ENCODE peak calls at places on chromosomes 5 and 9, in nine cellular contexts. V, R, G, S, W, N, L, I and Y are unnamed samples.

GRCh38 chr5:176771102-176771845 is 39.1 kb upstream of the UNC5A start:
- DNase-seq in I (no peak), N (no peak), L (no peak), S (no peak), V (no peak), G (no peak), R (peak), W (peak), Y (no peak)

GRCh38 chr5:138819065-138819464 is 56.1 kb downstream of the LRRTM2 start:
- DNase-seq in R (no peak), G (no peak), W (no peak), L (no peak), N (no peak), S (no peak), I (no peak), V (no peak), Y (no peak)

GRCh38 chr9:119026120-119026519 is 343.1 kb downstream of the BRINP1 start:
- DNase-seq in S (no peak), L (peak), R (no peak), W (no peak), G (no peak), V (no peak), I (peak), N (no peak), Y (no peak)

GRCh38 chr9:130478731-130479575 is 34.2 kb downstream of the ASS1 start:
- DNase-seq in N (no peak), I (no peak), G (no peak), R (no peak), W (no peak), L (no peak), S (no peak), V (peak), Y (no peak)

GRCh38 chr5:74686962-74687751 is 2.1 kb downstream of the HEXB start:
- DNase-seq in S (no peak), L (no peak), W (no peak), V (no peak), R (no peak), G (no peak), I (no peak), N (no peak), Y (no peak)

GRCh38 chr5:54251981-54252380 is 58.4 kb downstream of the ARL15 start:
- DNase-seq in W (no peak), L (peak), R (no peak), G (no peak), S (no peak), N (no peak), I (no peak), V (no peak), Y (no peak)

GRCh38 chr9:113178087-113178486 is 27.3 kb downstream of the SLC31A2 start:
- DNase-seq in W (no peak), L (peak), G (no peak), N (no peak), I (no peak), S (no peak), R (no peak), V (no peak), Y (no peak)

GRCh38 chr9:73667749-73668148 is 516.1 kb downstream of the ANXA1 start:
- DNase-seq in L (no peak), S (no peak), G (no peak), N (no peak), W (no peak), R (no peak), V (no peak), I (no peak), Y (peak)

GRCh38 chr5:81241001-81241400 is 7.9 kb downstream of the CKMT2 start:
- DNase-seq in W (no peak), R (no peak), N (no peak), S (no peak), L (no peak), G (no peak), I (no peak), V (no peak), Y (no peak)

GRCh38 chr5:9771079-9771478 is 140.9 kb upstream of the TAS2R1 start:
- DNase-seq in G (no peak), L (no peak), I (no peak), W (no peak), N (no peak), V (no peak), S (no peak), R (no peak), Y (no peak)

GRCh38 chr9:120032639-120033038 is 547.3 kb downstream of the CDK5RAP2 start:
- DNase-seq in R (no peak), L (no peak), N (no peak), V (peak), G (no peak), W (no peak), S (no peak), I (no peak), Y (no peak)

GRCh38 chr9:7452378-7452777 is 347.2 kb downstream of the DMAC1 start:
- DNase-seq in L (peak), N (no peak), I (no peak), V (no peak), G (no peak), R (no peak), W (no peak), S (no peak), Y (no peak)

GRCh38 chr5:83972236-83972635 is 251.6 kb upstream of the HAPLN1 start:
- DNase-seq in W (no peak), L (peak), R (no peak), N (no peak), G (no peak), V (peak), I (no peak), S (no peak), Y (no peak)

GRCh38 chr9:120856700-120857099 is 14.0 kb upstream of the PSMD5 start:
- DNase-seq in V (no peak), N (no peak), I (no peak), S (no peak), R (no peak), W (no peak), L (no peak), G (no peak), Y (no peak)

GRCh38 chr5:141637693-141638419 is 1.1 kb downstream of the RELL2 start:
- DNase-seq in W (peak), V (peak), L (peak), N (peak), I (peak), G (peak), R (peak), S (peak), Y (peak)

GRCh38 chr9:133509179-133510083 is 15.3 kb downstream of the MYMK start:
- DNase-seq in W (no peak), R (no peak), L (no peak), I (no peak), V (peak), N (peak), G (no peak), S (no peak), Y (no peak)

GRCh38 chr5:36777105-36777757 is 99.3 kb upstream of the NIPBL start:
- DNase-seq in I (no peak), N (no peak), V (peak), S (no peak), G (peak), W (no peak), R (no peak), L (peak), Y (peak)

GRCh38 chr5:141359790-141360426 is at the start of gene PCDHGB2:
- DNase-seq in W (no peak), L (peak), R (no peak), I (no peak), V (no peak), G (no peak), S (no peak), N (no peak), Y (peak)

GRCh38 chr5:1801061-1801953 is at the start of gene NDUFS6:
- DNase-seq in S (peak), G (peak), N (peak), W (peak), L (peak), I (peak), V (peak), R (peak), Y (peak)

GRCh38 chr5:128701301-128701700 is 163.3 kb upstream of the FBN2 start:
- DNase-seq in V (no peak), L (no peak), R (no peak), G (no peak), S (no peak), I (no peak), N (no peak), W (no peak), Y (no peak)

GRCh38 chr5:41794478-41794877 is 75.7 kb downstream of the OXCT1 start:
- DNase-seq in W (no peak), S (no peak), L (peak), R (no peak), N (no peak), I (no peak), V (no peak), G (no peak), Y (no peak)

GRCh38 chr5:54985301-54986268 is at the start of gene ESM1:
- DNase-seq in G (no peak), R (no peak), W (peak), S (no peak), I (no peak), V (peak), L (peak), N (peak), Y (no peak)

DNA sequence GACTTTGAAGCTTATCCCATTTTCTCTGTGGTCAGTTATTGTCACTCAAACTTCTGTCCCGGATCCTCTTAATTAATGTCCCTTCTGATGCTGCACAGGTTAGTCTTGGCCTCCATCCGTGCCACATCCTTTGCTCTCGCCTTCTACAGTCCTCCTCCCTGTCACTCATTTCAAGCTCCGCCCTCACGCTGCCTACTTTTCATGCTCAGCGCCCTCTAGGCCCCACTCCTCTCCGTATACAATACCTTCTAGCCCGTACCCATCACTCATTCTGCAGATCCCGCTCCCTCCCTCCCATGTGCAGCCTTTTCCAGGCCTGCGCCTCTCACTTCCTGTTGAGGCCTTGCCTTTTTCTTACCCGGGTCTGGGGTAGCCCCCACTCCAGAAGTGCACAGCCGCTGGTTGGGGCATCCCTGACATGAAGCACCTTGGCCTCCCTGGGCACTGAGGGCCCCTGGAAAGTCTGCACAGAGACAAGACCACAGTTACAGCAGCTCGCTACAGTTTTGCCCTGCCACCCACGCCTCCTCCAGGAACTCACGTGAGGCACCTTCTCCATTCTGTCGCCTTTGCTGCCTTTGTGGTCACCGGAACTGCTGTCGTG is 88.5 kb upstream of the SLC25A48 start:
- DNase-seq in V (no peak), N (peak), L (no peak), I (no peak), G (no peak), W (no peak), S (no peak), R (no peak), Y (no peak)
- TF ChIP-seq CTCF in V (no peak), N (no peak), L (no peak), I (no peak), G (no peak), W (no peak), S (no peak), R (no peak), Y (no peak)

DNA sequence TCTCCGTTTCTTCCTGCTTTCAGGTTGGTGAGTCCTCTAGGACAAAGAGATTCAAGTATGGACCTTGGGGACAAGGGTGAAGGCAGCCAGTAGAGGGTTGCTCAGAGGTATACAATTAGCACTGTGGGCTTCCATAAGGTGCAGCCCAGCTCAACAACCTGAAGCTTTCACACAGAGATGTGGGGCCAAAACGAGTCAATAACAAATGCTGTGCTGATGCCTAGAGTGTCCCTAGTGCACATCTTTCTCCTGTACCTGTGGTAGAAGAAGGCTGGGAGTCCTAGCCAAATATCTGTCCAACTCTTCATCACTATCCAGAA is 20.7 kb upstream of the MLANA start:
- DNase-seq in S (no peak), W (no peak), N (no peak), I (no peak), G (no peak), L (no peak), R (no peak), V (no peak), Y (no peak)
- TF ChIP-seq CTCF in S (no peak), W (no peak), N (no peak), I (no peak), G (no peak), L (no peak), R (no peak), V (no peak), Y (no peak)

GRCh38 chr9:90420211-90420610 is 222.4 kb downstream of the DIRAS2 start:
- DNase-seq in W (no peak), N (no peak), L (no peak), G (no peak), I (no peak), S (no peak), V (no peak), R (no peak), Y (no peak)
- TF ChIP-seq CTCF in W (no peak), N (no peak), L (no peak), G (no peak), I (no peak), S (no peak), V (no peak), R (no peak), Y (no peak)

GRCh38 chr9:87644659-87645058 is 81.3 kb upstream of the CTSL start:
- DNase-seq in N (no peak), G (no peak), W (no peak), V (no peak), S (no peak), L (no peak), I (no peak), R (no peak), Y (no peak)
- TF ChIP-seq CTCF in N (no peak), G (no peak), W (no peak), V (no peak), S (no peak), L (no peak), I (no peak), R (no peak), Y (no peak)

DNA sequence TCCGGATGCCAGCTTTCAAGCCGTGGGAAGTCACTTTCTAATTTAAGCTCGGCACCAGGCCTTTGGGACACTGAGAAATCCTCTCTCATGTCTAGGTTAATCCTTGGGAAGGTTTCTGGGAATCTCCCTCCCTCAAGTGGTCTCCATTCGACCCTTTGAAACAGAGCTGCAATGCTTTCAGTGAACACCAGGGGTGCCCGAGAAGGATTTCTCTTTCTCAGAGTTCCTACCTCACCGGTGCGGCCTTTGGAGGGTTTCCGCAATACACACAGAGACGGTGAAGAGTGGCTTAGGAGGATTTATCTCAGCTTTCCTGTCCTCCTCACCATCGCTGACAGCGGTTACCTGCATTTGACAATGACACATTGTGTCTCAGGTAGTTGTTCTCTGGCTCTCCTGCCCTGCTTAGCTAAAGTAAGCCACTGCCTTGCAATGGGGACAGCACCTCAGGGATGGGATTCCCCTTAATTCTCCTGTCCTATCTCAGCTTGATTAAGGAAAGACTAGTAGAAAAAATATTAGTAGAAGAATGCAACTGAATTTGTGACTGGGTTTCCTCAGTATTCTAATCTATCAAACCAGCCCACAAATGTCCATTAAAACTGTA is 180.6 kb downstream of the GABRG2 start:
- DNase-seq in G (peak), L (no peak), V (peak), R (no peak), N (no peak), I (no peak), S (no peak), W (no peak), Y (no peak)
- TF ChIP-seq CTCF in G (peak), L (no peak), V (peak), R (peak), N (no peak), I (no peak), S (peak), W (no peak), Y (peak)

DNA sequence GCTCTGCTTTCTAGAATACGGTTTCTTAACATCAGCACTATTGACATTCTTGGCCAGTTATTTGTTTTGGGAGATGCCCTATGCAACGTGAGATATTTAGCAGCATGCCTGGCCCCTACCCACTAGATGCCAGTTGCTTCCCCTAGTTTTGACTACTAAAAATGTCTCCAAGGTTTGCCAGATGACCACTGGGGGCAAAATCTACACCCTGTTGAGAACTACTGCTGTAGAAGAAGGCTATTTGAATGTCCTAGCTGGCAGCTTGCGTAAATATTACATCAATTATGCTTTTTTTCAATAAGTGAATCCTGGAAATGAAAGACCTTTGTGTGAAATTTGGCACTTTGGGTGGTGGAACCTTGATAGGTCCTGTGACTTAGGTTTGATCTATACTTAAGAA is 5.0 kb downstream of the NCBP1 start:
- DNase-seq in R (no peak), I (no peak), L (no peak), S (no peak), V (no peak), G (no peak), W (no peak), N (no peak), Y (no peak)
- TF ChIP-seq CTCF in R (no peak), I (no peak), L (peak), S (peak), V (no peak), G (no peak), W (no peak), N (no peak), Y (peak)

GRCh38 chr9:72292874-72293607 is 72.0 kb downstream of the ZFAND5 start:
- DNase-seq in N (no peak), L (peak), I (no peak), W (no peak), V (no peak), R (no peak), S (no peak), G (no peak), Y (peak)
- TF ChIP-seq CTCF in N (no peak), L (no peak), I (no peak), W (no peak), V (no peak), R (no peak), S (no peak), G (no peak), Y (no peak)

GRCh38 chr5:111863801-111864200 is 106.8 kb upstream of the NREP start:
- DNase-seq in I (no peak), W (no peak), R (no peak), N (no peak), S (no peak), V (no peak), G (no peak), L (no peak), Y (no peak)

GRCh38 chr5:111859031-111859430 is 102.0 kb upstream of the NREP start:
- DNase-seq in V (no peak), W (no peak), G (no peak), L (peak), R (no peak), N (no peak), S (no peak), I (no peak), Y (no peak)

GRCh38 chr5:111857067-111857466 is 100.1 kb upstream of the NREP start:
- DNase-seq in G (no peak), R (no peak), W (no peak), S (no peak), I (no peak), V (no peak), L (no peak), N (no peak), Y (no peak)

GRCh38 chr5:111857633-111858032 is 100.6 kb upstream of the NREP start:
- DNase-seq in G (no peak), I (no peak), W (no peak), V (no peak), L (no peak), R (no peak), S (no peak), N (no peak), Y (no peak)

DNA sequence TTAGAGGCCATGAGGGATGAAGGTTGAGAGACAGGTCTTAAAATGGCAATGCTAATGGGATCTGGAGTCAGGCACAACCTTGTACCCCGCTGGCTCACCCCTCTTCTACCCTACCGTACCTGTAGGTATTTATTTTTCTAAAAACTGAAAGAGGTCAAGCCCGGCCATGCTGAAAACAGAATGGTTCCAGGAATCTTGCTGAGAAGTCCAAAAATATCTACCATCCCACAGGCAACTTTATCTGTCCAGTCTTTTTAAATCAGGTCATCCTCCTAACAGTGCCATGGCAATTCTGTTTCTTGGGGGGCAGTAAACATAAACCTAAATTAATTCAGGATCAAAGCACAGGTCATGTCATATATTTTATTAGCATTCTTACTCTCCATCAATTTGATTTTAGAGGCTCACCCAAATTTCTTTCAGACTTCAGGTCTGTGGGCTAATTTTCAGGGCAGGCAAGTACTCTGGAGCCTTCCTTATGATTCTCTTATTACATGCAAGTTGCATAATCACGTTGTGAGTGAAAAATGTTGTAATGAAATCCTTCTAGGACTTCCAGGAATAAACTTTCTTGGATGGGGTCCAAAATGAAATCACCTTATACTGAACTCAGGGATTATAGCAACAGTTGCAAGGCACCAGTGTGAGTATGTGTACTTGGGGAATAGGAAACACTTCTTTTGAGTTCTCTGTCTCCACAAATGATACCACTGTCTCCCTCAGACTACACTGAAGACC is 102.7 kb upstream of the NREP start:
- DNase-seq in I (no peak), N (no peak), L (peak), V (no peak), W (no peak), R (no peak), G (no peak), S (no peak), Y (no peak)
- TF ChIP-seq CTCF in I (no peak), N (no peak), L (no peak), V (no peak), W (no peak), R (no peak), G (no peak), S (no peak), Y (no peak)